ENCODE peak calls at places on chromosomes 13 and 19, in four cellular contexts. U, M, J and F are unnamed samples.

GRCh38 chr19:37981785-37982475 is 74.9 kb downstream of the SIPA1L3 start:
- DNase-seq in U (peak), M (no peak), J (no peak), F (no peak)

GRCh38 chr13:110834572-110834971 is 80.3 kb downstream of the ANKRD10 start:
- DNase-seq in U (no peak), M (no peak), J (no peak), F (no peak)

GRCh38 chr13:34708914-34709313 is 233.2 kb upstream of the NBEA start:
- DNase-seq in U (no peak), M (no peak), J (no peak), F (no peak)

GRCh38 chr19:38799104-38799503 is 10.1 kb downstream of the LGALS7B start:
- DNase-seq in U (no peak), M (no peak), J (no peak), F (no peak)

GRCh38 chr19:35038623-35039512 is 2.7 kb upstream of the HPN start:
- DNase-seq in U (no peak), M (no peak), J (peak), F (no peak)

GRCh38 chr19:30686252-30686762 is 314.1 kb downstream of the ZNF536 start:
- DNase-seq in U (no peak), M (no peak), J (peak), F (no peak)

GRCh38 chr13:25037057-25037813 is 58.7 kb upstream of the PABPC3 start:
- DNase-seq in U (peak), M (peak), J (peak), F (peak)

GRCh38 chr19:13846533-13847032 is 30.4 kb upstream of the NANOS3 start:
- DNase-seq in U (peak), M (peak), J (peak), F (peak)

GRCh38 chr13:47794963-47795362 is 206.1 kb downstream of the SUCLA2 start:
- DNase-seq in U (no peak), M (no peak), J (peak), F (no peak)

GRCh38 chr13:107461751-107462150 is 753.6 kb downstream of the LIG4 start:
- DNase-seq in U (no peak), M (no peak), J (no peak), F (no peak)

GRCh38 chr19:6271251-6271650 is 8.5 kb downstream of the MLLT1 start:
- DNase-seq in U (no peak), M (no peak), J (peak), F (no peak)
- TF ChIP-seq CTCF in U (no peak), M (peak), J (peak), F (no peak)

GRCh38 chr13:113119822-113120189 is 2.8 kb upstream of the F10 start:
- DNase-seq in U (no peak), M (no peak), J (no peak), F (no peak)

GRCh38 chr13:113117956-113118327 is 4.7 kb upstream of the F10 start:
- DNase-seq in U (no peak), M (no peak), J (no peak), F (no peak)

GRCh38 chr13:113120300-113121182 is 2.1 kb upstream of the F10 start:
- DNase-seq in U (no peak), M (no peak), J (no peak), F (no peak)

GRCh38 chr13:113118328-113119021 is 4.1 kb upstream of the F10 start:
- DNase-seq in U (no peak), M (no peak), J (no peak), F (no peak)

GRCh38 chr13:113119166-113119821 is 3.3 kb upstream of the F10 start:
- DNase-seq in U (no peak), M (no peak), J (no peak), F (no peak)
- TF ChIP-seq CTCF in U (no peak), M (no peak), J (no peak), F (no peak)

GRCh38 chr13:36456577-36456976 is 24.3 kb downstream of the CCNA1 start:
- DNase-seq in U (no peak), M (no peak), J (no peak), F (no peak)

GRCh38 chr13:36454962-36455361 is 22.7 kb downstream of the CCNA1 start:
- DNase-seq in U (no peak), M (no peak), J (no peak), F (no peak)

GRCh38 chr13:36454121-36454520 is 21.8 kb downstream of the CCNA1 start:
- DNase-seq in U (no peak), M (no peak), J (no peak), F (no peak)

GRCh38 chr13:36450534-36450933 is 18.2 kb downstream of the CCNA1 start:
- DNase-seq in U (no peak), M (no peak), J (no peak), F (no peak)

GRCh38 chr13:36453518-36453917 is 21.2 kb downstream of the CCNA1 start:
- DNase-seq in U (no peak), M (no peak), J (peak), F (no peak)
- TF ChIP-seq CTCF in U (no peak), M (no peak), J (peak), F (no peak)

GRCh38 chr13:94548382-94549240 is 47.3 kb downstream of the TGDS start:
- DNase-seq in U (peak), M (peak), J (peak), F (peak)
- TF ChIP-seq CTCF in U (no peak), M (no peak), J (no peak), F (no peak)

GRCh38 chr19:44758596-44758995 is 10.1 kb downstream of the BCL3 start:
- DNase-seq in U (no peak), M (no peak), J (no peak), F (peak)

GRCh38 chr19:44756089-44756562 is 7.6 kb downstream of the BCL3 start:
- DNase-seq in U (no peak), M (no peak), J (no peak), F (no peak)

GRCh38 chr19:44757057-44757734 is 8.7 kb downstream of the BCL3 start:
- DNase-seq in U (peak), M (peak), J (peak), F (no peak)

GRCh38 chr19:44759083-44759804 is 10.7 kb downstream of the BCL3 start:
- DNase-seq in U (no peak), M (no peak), J (no peak), F (peak)

GRCh38 chr19:44757735-44758505 is 9.4 kb downstream of the BCL3 start:
- DNase-seq in U (peak), M (peak), J (peak), F (no peak)
- TF ChIP-seq CTCF in U (no peak), M (peak), J (no peak), F (no peak)

GRCh38 chr19:11418518-11419506 is at the start of gene RGL3:
- DNase-seq in U (peak), M (no peak), J (no peak), F (peak)
- TF ChIP-seq CTCF in U (no peak), M (no peak), J (no peak), F (no peak)